ENCODE peak calls at places on chromosomes 2 and 18, in six cellular contexts. M is mesendoderm, C is hepatocyte, E is Peyer's patch, O is IMR-90, H is HCT116. D is an unnamed sample. For H3K4me1, the result is how much of the 10 kb centered on the place peaks cover.

GRCh38 chr2:186641807-186642321 is 52.0 kb upstream of the FAM171B start:
- DNase-seq in M (peak), C (peak), E (peak), O (peak), H (peak), D (peak)

GRCh38 chr2:230739961-230740360 is 27.3 kb downstream of the CAB39 start:
- DNase-seq in M (no peak), C (no peak), E (no peak), O (no peak), H (no peak), D (no peak)

GRCh38 chr2:1995987-1996386 is 251.7 kb upstream of the PXDN start:
- DNase-seq in M (no peak), C (no peak), E (no peak), O (no peak), H (no peak), D (no peak)

GRCh38 chr2:189022002-189022401 is 47.8 kb downstream of the COL3A1 start:
- DNase-seq in M (no peak), C (peak), E (no peak), O (peak), H (no peak), D (no peak)

GRCh38 chr2:28475088-28475580 is 20.7 kb upstream of the PLB1 start:
- DNase-seq in M (no peak), C (no peak), E (peak), O (no peak), H (no peak), D (no peak)

GRCh38 chr2:66569321-66569851 is 134.5 kb downstream of the MEIS1 start:
- DNase-seq in M (peak), C (peak), E (no peak), O (peak), H (no peak), D (peak)

GRCh38 chr2:174673876-174674275 is 76.3 kb upstream of the WIPF1 start:
- DNase-seq in M (no peak), C (no peak), E (no peak), O (peak), H (no peak), D (no peak)

GRCh38 chr2:175233135-175233719 is 51.7 kb upstream of the ATP5MC3 start:
- DNase-seq in M (no peak), C (peak), E (no peak), O (peak), H (no peak), D (peak)

GRCh38 chr2:118842687-118843491 is 4.6 kb downstream of the EN1 start:
- DNase-seq in M (peak), C (no peak), E (peak), O (no peak), H (no peak), D (no peak)

GRCh38 chr2:184498936-184499335 is 99.4 kb upstream of the ZNF804A start:
- DNase-seq in M (no peak), C (no peak), E (no peak), O (no peak), H (no peak), D (no peak)

GRCh38 chr18:9753863-9754262 is 45.8 kb downstream of the RAB31 start:
- DNase-seq in M (no peak), C (no peak), E (no peak), O (no peak), H (no peak), D (no peak)

GRCh38 chr2:37201766-37202165 is 5.5 kb downstream of the CEBPZOS start:
- DNase-seq in M (no peak), C (no peak), E (no peak), O (peak), H (no peak), D (no peak)

GRCh38 chr2:42182654-42183308 is 13.6 kb downstream of the EML4 start:
- DNase-seq in M (no peak), C (no peak), E (no peak), O (no peak), H (no peak), D (no peak)

GRCh38 chr2:199775297-199775696 is 75.7 kb downstream of the FTCDNL1 start:
- DNase-seq in M (no peak), C (no peak), E (no peak), O (no peak), H (no peak), D (no peak)

GRCh38 chr2:3102081-3102914 is 275.3 kb downstream of the EIPR1 start:
- DNase-seq in M (no peak), C (no peak), E (no peak), O (no peak), H (no peak), D (no peak)

GRCh38 chr2:226398580-226398979 is 401.0 kb downstream of the IRS1 start:
- DNase-seq in M (no peak), C (no peak), E (no peak), O (peak), H (no peak), D (peak)

GRCh38 chr2:238108423-238109201 is 8.5 kb downstream of the ESPNL start:
- DNase-seq in M (peak), C (peak), E (peak), O (no peak), H (no peak), D (peak)

GRCh38 chr2:13056259-13056843 is 339.6 kb downstream of the TRIB2 start:
- DNase-seq in M (peak), C (peak), E (no peak), O (peak), H (no peak), D (peak)

GRCh38 chr2:37005118-37005868 is 39.0 kb upstream of the STRN start:
- DNase-seq in M (peak), C (peak), E (peak), O (peak), H (no peak), D (peak)

GRCh38 chr2:121207494-121207893 is 77.5 kb downstream of the TFCP2L1 start:
- DNase-seq in M (no peak), C (no peak), E (no peak), O (no peak), H (no peak), D (no peak)

GRCh38 chr18:32920796-32921787 is 148.3 kb upstream of the KLHL14 start:
- DNase-seq in M (peak), C (peak), E (no peak), O (peak), H (no peak), D (peak)

GRCh38 chr2:56654936-56655335 is 471.1 kb downstream of the CCDC85A start:
- DNase-seq in M (no peak), C (no peak), E (no peak), O (no peak), H (no peak), D (no peak)

GRCh38 chr2:109342451-109342850 is 213.4 kb downstream of the SH3RF3 start:
- DNase-seq in M (no peak), C (no peak), E (no peak), O (no peak), H (no peak), D (no peak)

GRCh38 chr2:96665083-96665569 is 22.6 kb downstream of the FER1L5 start:
- DNase-seq in M (peak), C (peak), E (peak), O (peak), H (peak), D (peak)

GRCh38 chr2:150806336-150806735 is 318.9 kb upstream of the RND3 start:
- DNase-seq in M (no peak), C (no peak), E (no peak), O (peak), H (no peak), D (peak)

GRCh38 chr2:126858013-126858412 is 40.7 kb upstream of the TEX51 start:
- DNase-seq in M (no peak), C (no peak), E (no peak), O (no peak), H (no peak), D (no peak)

GRCh38 chr2:11726384-11726783 is 20.0 kb upstream of the LPIN1 start:
- DNase-seq in M (no peak), C (no peak), E (no peak), O (no peak), H (no peak), D (peak)

GRCh38 chr2:14501061-14501460 is 131.5 kb upstream of the LRATD1 start:
- DNase-seq in M (no peak), C (no peak), E (no peak), O (no peak), H (no peak), D (no peak)

GRCh38 chr2:5057895-5058294 is 634.3 kb upstream of the SOX11 start:
- DNase-seq in M (no peak), C (no peak), E (no peak), O (no peak), H (no peak), D (no peak)

GRCh38 chr18:9519431-9519830 is 44.1 kb downstream of the RALBP1 start:
- DNase-seq in M (no peak), C (no peak), E (no peak), O (no peak), H (no peak), D (no peak)

GRCh38 chr2:157744571-157745076 is 116.0 kb upstream of the ACVR1C start:
- DNase-seq in M (no peak), C (no peak), E (no peak), O (no peak), H (no peak), D (no peak)

GRCh38 chr2:195092341-195092740 is 564.7 kb upstream of the SLC39A10 start:
- DNase-seq in M (peak), C (no peak), E (no peak), O (no peak), H (no peak), D (no peak)

GRCh38 chr2:151614606-151615306 is 119.5 kb downstream of the NEB start:
- DNase-seq in M (no peak), C (no peak), E (no peak), O (no peak), H (no peak), D (no peak)

GRCh38 chr2:43049836-43050796 is 176.3 kb downstream of the ZFP36L2 start:
- DNase-seq in M (no peak), C (no peak), E (no peak), O (no peak), H (no peak), D (no peak)

GRCh38 chr2:112784199-112785189 is at the start of gene IL1A:
- DNase-seq in M (peak), C (peak), E (peak), O (peak), H (peak), D (peak)

GRCh38 chr2:105972226-105972625 is 221.9 kb downstream of the UXS1 start:
- DNase-seq in M (no peak), C (no peak), E (no peak), O (no peak), H (no peak), D (no peak)

GRCh38 chr18:61957801-61958516 is 65.2 kb upstream of the RNF152 start:
- DNase-seq in M (peak), C (no peak), E (no peak), O (peak), H (no peak), D (peak)

GRCh38 chr2:128498589-128498988 is 179.9 kb upstream of the HS6ST1 start:
- DNase-seq in M (no peak), C (no peak), E (no peak), O (no peak), H (no peak), D (no peak)
- H3K4me1 ChIP-seq in M (under half), C (under half), E (under half), O (under half), H (under half), D (under half)

DNA sequence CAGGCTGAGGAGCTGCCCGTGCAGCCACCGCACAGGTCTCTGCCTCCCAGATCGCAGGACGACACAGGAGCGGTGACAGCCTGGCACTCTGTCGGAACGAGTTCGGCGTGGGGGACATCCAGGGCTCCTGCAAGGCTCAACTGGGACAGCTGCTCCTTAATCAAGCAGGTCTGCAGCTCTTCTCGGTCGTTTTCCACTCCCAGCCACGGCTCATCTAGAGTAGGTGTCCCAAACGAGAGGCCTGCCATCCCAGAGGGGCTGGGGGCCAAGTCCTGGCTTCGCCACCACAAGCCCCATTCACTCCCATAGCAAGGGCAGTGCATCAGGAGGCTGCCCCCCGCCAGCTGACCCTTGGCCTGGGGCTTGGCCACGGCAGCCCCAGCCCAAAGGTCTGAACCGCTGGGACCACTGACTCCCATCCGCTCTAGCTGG is 22.5 kb downstream of the PASK start:
- DNase-seq in M (no peak), C (no peak), E (peak), O (no peak), H (no peak), D (no peak)
- H3K27ac ChIP-seq in M (no peak), C (no peak), E (no peak), O (no peak), H (no peak), D (no peak)

GRCh38 chr2:168009900-168010299 is 237.5 kb downstream of the STK39 start:
- DNase-seq in M (no peak), C (no peak), E (no peak), O (no peak), H (no peak), D (no peak)

GRCh38 chr2:168008796-168009195 is 238.6 kb downstream of the STK39 start:
- DNase-seq in M (no peak), C (peak), E (peak), O (no peak), H (no peak), D (no peak)

GRCh38 chr2:168005586-168005985 is 241.8 kb downstream of the STK39 start:
- DNase-seq in M (no peak), C (no peak), E (no peak), O (no peak), H (no peak), D (no peak)

GRCh38 chr2:168002021-168002553 is 245.3 kb downstream of the STK39 start:
- DNase-seq in M (no peak), C (peak), E (no peak), O (peak), H (no peak), D (peak)

GRCh38 chr2:168006538-168006937 is 240.9 kb downstream of the STK39 start:
- DNase-seq in M (no peak), C (no peak), E (no peak), O (no peak), H (no peak), D (no peak)
- H3K4me1 ChIP-seq in M (under half), C (under half), E (under half), O (under half), H (under half), D (under half)

GRCh38 chr18:78882585-78882984 is 97.0 kb upstream of the SALL3 start:
- DNase-seq in M (no peak), C (no peak), E (no peak), O (no peak), H (no peak), D (no peak)
- H3K27ac ChIP-seq in M (no peak), C (no peak), E (no peak), O (no peak), H (no peak), D (no peak)

GRCh38 chr2:219489315-219489714 is 9.4 kb upstream of the GMPPA start:
- DNase-seq in M (no peak), C (no peak), E (no peak), O (no peak), H (no peak), D (no peak)
- H3K4me1 ChIP-seq in M (under half), C (under half), E (under half), O (under half), H (under half), D (under half)

GRCh38 chr2:224579411-224579810 is 5.8 kb downstream of the CUL3 start:
- DNase-seq in M (peak), C (no peak), E (no peak), O (peak), H (no peak), D (peak)
- H3K27ac ChIP-seq in M (no peak), C (peak), E (no peak), O (no peak), H (no peak), D (peak)

GRCh38 chr2:26708457-26708856 is 15.9 kb downstream of the KCNK3 start:
- DNase-seq in M (no peak), C (no peak), E (no peak), O (no peak), H (no peak), D (no peak)

GRCh38 chr2:26709323-26710110 is 17.0 kb downstream of the KCNK3 start:
- DNase-seq in M (no peak), C (no peak), E (no peak), O (no peak), H (no peak), D (peak)

GRCh38 chr2:26706616-26707473 is 14.3 kb downstream of the KCNK3 start:
- DNase-seq in M (peak), C (peak), E (no peak), O (no peak), H (no peak), D (peak)

GRCh38 chr2:26706093-26706492 is 13.6 kb downstream of the KCNK3 start:
- DNase-seq in M (no peak), C (no peak), E (no peak), O (no peak), H (no peak), D (no peak)

DNA sequence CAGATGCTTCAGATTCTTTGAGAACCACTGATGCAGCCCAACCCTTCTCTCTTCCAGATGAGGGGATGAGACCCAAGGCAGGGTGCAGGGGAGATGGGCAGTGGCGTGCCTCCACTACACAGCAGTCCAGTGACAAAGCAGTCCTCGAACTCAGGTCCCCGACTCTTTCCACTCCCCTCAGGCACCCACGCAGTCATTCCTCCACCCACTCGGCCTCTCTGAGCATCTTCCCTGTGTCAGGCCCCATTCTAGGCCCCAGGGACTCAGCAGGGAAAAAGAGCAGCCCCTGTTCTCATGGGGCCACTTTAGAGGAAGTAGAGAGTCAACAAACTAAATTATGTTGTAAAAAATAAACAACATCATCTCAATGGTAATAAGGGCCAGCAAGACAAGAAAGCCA is 15.2 kb downstream of the KCNK3 start:
- DNase-seq in M (no peak), C (no peak), E (no peak), O (no peak), H (no peak), D (no peak)
- H3K4me1 ChIP-seq in M (under half), C (under half), E (under half), O (under half), H (under half), D (half or more)

DNA sequence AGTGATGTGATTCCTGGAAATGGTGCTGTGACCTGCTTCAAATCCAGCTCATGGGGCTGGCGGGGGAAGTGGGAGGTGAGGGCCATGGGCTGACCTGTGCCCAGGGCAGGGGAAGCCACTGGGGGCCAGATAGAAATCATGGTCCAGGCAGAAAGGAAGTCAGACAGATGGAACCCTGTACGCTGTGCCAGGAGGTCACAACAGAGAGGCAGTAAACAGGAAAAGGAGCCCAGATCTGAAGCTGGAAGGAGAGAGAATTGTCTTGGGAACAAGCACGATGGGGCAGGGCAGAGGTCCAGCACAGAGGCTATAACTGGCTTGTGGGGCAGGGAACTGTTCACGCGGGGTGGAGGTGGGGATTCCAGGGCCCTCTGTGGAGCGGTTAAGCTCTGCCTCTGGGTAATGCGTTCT is 76.0 kb downstream of the RNF144A start:
- DNase-seq in M (no peak), C (no peak), E (no peak), O (no peak), H (no peak), D (no peak)
- H3K27ac ChIP-seq in M (no peak), C (no peak), E (no peak), O (no peak), H (no peak), D (no peak)

DNA sequence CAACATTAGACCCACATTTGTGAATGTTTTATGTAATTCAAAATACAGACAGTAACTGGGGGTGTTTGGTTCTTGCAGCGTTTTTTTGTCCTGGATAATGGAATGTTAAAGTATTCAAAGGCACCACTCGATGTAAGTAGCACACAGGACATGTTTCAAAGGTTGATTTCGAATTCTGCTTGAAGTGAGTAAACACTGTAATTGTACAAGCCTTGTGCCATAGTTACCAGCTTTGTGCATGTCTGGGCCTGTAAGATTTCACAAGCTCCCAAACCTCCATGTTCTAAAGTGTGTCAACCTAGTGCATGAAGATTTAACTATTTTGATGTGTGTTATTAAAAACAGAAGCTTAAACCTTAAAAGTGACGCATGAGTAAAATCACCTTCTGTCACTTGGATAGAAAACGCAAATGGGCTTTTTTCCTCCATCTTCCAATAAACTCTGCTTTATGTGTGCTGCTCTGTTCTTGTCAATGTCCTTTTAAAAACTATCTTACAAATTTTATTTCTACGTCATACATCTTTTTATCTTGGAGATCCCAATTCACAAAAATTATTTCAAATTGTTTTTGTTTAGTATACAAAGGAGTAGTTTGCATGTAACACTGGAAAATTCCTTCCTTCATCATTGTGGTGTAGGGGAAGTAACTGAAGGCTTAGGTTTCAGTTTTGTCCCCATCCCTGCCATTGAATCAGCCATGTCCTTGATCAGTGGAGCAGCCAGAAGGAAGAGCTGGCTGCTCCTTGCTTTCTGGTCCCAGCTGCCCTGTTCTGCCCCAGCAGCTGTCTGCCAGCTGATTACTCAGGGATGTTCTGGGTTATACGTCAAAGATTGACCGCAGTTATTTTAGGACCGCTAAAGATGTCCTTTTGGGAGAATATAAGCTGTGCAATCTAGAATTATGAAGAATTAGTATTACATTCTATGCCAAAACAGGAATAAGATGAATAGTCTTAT is 119.2 kb downstream of the PRKRA start:
- DNase-seq in M (no peak), C (peak), E (no peak), O (no peak), H (no peak), D (no peak)
- H3K4me1 ChIP-seq in M (under half), C (under half), E (under half), O (under half), H (under half), D (under half)